ENCODE peak calls at places on chromosomes 6 and 20, in four cellular contexts. U, G, V and F are unnamed samples.

GRCh38 chr20:7984192-7984591 is 35.4 kb downstream of the TMX4 start:
- DNase-seq in U (no peak), G (no peak), V (no peak), F (no peak)

GRCh38 chr6:132202569-132202968 is 198.7 kb downstream of the MOXD1 start:
- DNase-seq in G (no peak), V (no peak), U (no peak), F (no peak)

GRCh38 chr6:1724616-1725015 is 114.9 kb downstream of the FOXC1 start:
- DNase-seq in U (peak; percentile 72), G (peak; percentile 72), V (no peak), F (no peak)

GRCh38 chr6:139623382-139623781 is 248.9 kb upstream of the CITED2 start:
- DNase-seq in V (no peak), G (no peak), U (no peak), F (no peak)

GRCh38 chr20:62032606-62033368 is 32.9 kb downstream of the TAF4 start:
- DNase-seq in U (no peak), G (no peak), V (no peak), F (no peak)

GRCh38 chr6:89117285-89118108 is at the start of gene SRSF12:
- DNase-seq in U (peak; percentile 34), V (peak; percentile 62), G (no peak), F (no peak)

GRCh38 chr6:43924222-43924702 is 154.3 kb downstream of the VEGFA start:
- DNase-seq in U (peak; percentile 66), G (no peak), V (no peak), F (no peak)

GRCh38 chr20:39036011-39036410 is 73.9 kb downstream of the DHX35 start:
- DNase-seq in V (no peak), G (no peak), U (no peak), F (no peak)

GRCh38 chr6:159317430-159317829 is 148.2 kb downstream of the FNDC1 start:
- DNase-seq in G (no peak), U (no peak), V (no peak), F (no peak)

GRCh38 chr20:8209061-8209460 is 77.0 kb downstream of the PLCB1 start:
- DNase-seq in G (no peak), U (no peak), V (no peak), F (no peak)

GRCh38 chr20:32327087-32327681 is 30.9 kb upstream of the ASXL1 start:
- DNase-seq in U (no peak), V (no peak), G (no peak), F (no peak)

GRCh38 chr6:112216699-112217551 is 37.4 kb downstream of the LAMA4 start:
- DNase-seq in G (peak; percentile 97), U (peak; percentile 85), V (no peak), F (no peak)

GRCh38 chr6:52573295-52573694 is 3.6 kb downstream of the TRAM2 start:
- DNase-seq in V (no peak), U (no peak), G (no peak), F (no peak)
- TF ChIP-seq CTCF in V (no peak), U (no peak), G (no peak), F (peak; percentile 25)

GRCh38 chr6:167200806-167201205 is 43.0 kb upstream of the GPR31 start:
- DNase-seq in U (no peak), G (no peak), V (no peak), F (no peak)
- TF ChIP-seq CTCF in U (no peak), G (no peak), V (no peak), F (no peak)

GRCh38 chr6:95686272-95686671 is 108.9 kb downstream of the MANEA start:
- DNase-seq in U (no peak), V (no peak), G (no peak), F (no peak)
- TF ChIP-seq CTCF in U (no peak), V (no peak), G (no peak), F (no peak)

DNA sequence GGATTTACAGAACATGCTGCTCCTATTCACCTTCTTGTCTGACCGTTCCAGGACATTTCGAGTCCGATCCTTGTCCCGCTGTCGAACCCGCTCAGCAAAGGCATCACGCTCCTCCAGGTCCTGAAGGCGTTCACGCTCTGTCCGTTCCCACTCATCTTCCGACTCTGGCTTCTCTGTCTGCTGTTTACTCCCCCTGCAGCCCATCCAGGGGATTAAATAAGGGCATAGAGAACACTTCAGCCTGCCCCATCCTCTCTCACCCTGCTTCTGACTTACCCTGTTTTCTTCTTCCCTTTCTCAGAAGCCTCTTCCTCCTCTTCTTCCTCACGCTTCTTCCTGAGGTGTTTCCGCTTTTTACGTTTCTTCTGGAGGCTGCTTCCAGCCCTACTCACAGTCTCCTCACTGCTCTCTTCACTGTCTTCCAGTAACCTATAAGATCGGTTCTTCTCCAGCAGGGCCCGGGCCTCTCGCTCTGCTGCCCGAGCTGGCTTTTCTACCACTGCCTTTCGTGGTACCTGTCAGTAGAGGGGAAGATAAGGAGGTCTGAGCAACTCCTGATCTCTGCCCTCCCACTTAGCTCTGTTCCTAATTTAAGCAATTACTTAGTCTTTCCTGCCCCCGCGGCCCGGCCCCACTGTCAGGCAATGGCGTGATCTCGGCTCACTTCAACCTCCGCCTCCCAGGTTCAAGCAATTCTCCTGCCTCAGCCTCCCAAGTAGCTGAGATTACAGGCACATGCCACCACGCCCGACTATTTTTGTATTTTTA is 1.9 kb downstream of the DHX16 start:
- DNase-seq in U (no peak), V (no peak), G (no peak), F (no peak)
- TF ChIP-seq CTCF in U (no peak), V (peak; percentile 43), G (peak; percentile 4), F (peak; percentile 38)

DNA sequence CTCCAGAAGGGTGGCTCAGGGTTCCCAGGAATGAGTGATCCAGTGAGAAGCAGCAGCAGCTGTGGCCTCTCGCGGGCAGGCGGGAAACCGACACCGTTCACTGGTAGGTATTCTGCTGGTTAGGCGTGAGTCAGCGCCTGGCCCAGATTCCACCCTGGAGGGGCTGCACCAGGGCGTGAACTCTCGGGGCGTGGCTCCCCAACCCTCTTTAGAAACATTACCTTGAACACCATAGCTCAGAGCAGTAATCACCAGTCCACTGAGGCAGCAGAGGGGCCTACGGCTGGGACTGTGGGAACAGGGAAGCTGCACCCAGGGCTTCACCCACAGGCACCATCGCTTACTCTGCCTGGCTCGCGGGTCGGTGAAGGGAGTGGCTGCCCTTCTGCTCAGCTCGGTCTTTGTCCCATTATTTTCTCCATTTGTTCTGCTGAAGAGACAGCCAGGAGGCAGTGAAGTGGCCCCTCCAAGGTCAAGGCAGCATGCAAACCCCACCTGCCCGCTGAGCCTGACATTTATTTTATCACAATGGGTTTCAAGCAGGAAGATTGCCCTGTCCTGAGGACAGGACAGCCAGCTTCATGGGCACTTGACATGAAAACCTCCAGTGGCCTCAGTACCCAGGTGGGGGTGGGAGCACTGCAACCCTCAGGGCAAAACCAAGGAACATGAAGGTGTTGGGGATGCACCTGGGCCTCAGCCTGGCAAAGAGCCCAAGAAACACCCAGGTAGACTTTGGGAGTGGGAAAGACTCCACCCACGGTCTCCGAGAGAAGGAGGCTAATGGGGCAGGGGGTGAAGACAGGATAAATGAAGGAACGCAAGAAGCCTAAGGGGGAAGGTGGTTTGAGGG is 51.0 kb upstream of the CD93 start:
- DNase-seq in G (peak; percentile 91), U (peak; percentile 96), V (no peak), F (no peak)
- TF ChIP-seq CTCF in G (peak; percentile 7), U (no peak), V (no peak), F (no peak)